ENCODE peak calls at places on chromosomes 13 and 19, in seven cellular contexts. U is HCT116; R is lung; L is RWPE1; G is activated CD8-positive, alpha-beta T cell treated with anti-CD3 and anti-CD28 coated beads for 36 hours; P is cardiac fibroblast; D is WTC11. N is an unnamed sample.

GRCh38 chr13:48094404-48094780 is 512 bp downstream of the MED4 start:
- DNase-seq in U (no peak), R (no peak), L (peak), G (no peak), P (no peak), D (no peak), N (peak)

GRCh38 chr19:19217110-19217509 is 5.4 kb downstream of the NCAN start:
- DNase-seq in U (peak), R (no peak), L (no peak), G (no peak), P (peak), D (no peak), N (no peak)

GRCh38 chr19:55225415-55225958 is 3.1 kb downstream of the TMEM86B start:
- DNase-seq in U (no peak), R (no peak), L (no peak), G (no peak), P (no peak), D (no peak), N (no peak)

GRCh38 chr13:111058796-111059506 is 56.2 kb upstream of the ARHGEF7 start:
- DNase-seq in U (no peak), R (peak), L (no peak), G (no peak), P (no peak), D (no peak), N (no peak)

GRCh38 chr19:35176183-35176570 is 21.6 kb downstream of the FXYD5 start:
- DNase-seq in U (no peak), R (no peak), L (no peak), G (no peak), P (no peak), D (no peak), N (no peak)

GRCh38 chr19:1066748-1067340 is at the start of gene ARHGAP45:
- DNase-seq in U (no peak), R (no peak), L (no peak), G (peak), P (no peak), D (peak), N (peak)

GRCh38 chr19:3358919-3359849 is 7.2 kb upstream of the NFIC start:
- DNase-seq in U (no peak), R (peak), L (no peak), G (peak), P (peak), D (no peak), N (peak)

GRCh38 chr13:33228645-33229445 is 56.7 kb downstream of the STARD13 start:
- DNase-seq in U (peak), R (no peak), L (peak), G (no peak), P (peak), D (no peak), N (peak)

GRCh38 chr13:109595466-109595865 is 190.9 kb downstream of the IRS2 start:
- DNase-seq in U (no peak), R (no peak), L (no peak), G (no peak), P (no peak), D (no peak), N (no peak)

GRCh38 chr19:5046339-5047039 is 77.6 kb downstream of the KDM4B start:
- DNase-seq in U (no peak), R (peak), L (peak), G (no peak), P (no peak), D (no peak), N (no peak)

GRCh38 chr19:35106898-35107540 is 8.6 kb upstream of the FXYD3 start:
- DNase-seq in U (no peak), R (no peak), L (no peak), G (no peak), P (no peak), D (no peak), N (no peak)

GRCh38 chr19:29965529-29965928 is 23.5 kb downstream of the URI1 start:
- DNase-seq in U (no peak), R (no peak), L (peak), G (no peak), P (no peak), D (no peak), N (no peak)

GRCh38 chr13:27635256-27635655 is 13.6 kb downstream of the POLR1D start:
- DNase-seq in U (no peak), R (no peak), L (no peak), G (no peak), P (no peak), D (no peak), N (no peak)

GRCh38 chr19:12137541-12137940 is 2.6 kb downstream of the ZNF20 start:
- DNase-seq in U (no peak), R (no peak), L (no peak), G (peak), P (no peak), D (peak), N (no peak)

GRCh38 chr13:107209811-107210210 is 641.9 kb upstream of the ARGLU1 start:
- DNase-seq in U (no peak), R (no peak), L (no peak), G (no peak), P (peak), D (no peak), N (no peak)

GRCh38 chr19:3073159-3073563 is 10.9 kb upstream of the TLE5 start:
- DNase-seq in U (peak), R (no peak), L (peak), G (no peak), P (peak), D (no peak), N (no peak)

GRCh38 chr19:4172861-4173473 is 9.4 kb downstream of the SIRT6 start:
- DNase-seq in U (no peak), R (peak), L (peak), G (peak), P (peak), D (peak), N (peak)

GRCh38 chr19:15421726-15422260 is 3.0 kb upstream of the AKAP8L start:
- DNase-seq in U (no peak), R (peak), L (no peak), G (no peak), P (no peak), D (no peak), N (no peak)

GRCh38 chr19:10643968-10644290 is 10.2 kb upstream of the ILF3 start:
- DNase-seq in U (no peak), R (no peak), L (no peak), G (no peak), P (no peak), D (no peak), N (no peak)

GRCh38 chr19:10644351-10645007 is 9.7 kb upstream of the ILF3 start:
- DNase-seq in U (peak), R (peak), L (peak), G (peak), P (peak), D (peak), N (peak)

GRCh38 chr19:10651821-10652220 is 2.3 kb upstream of the ILF3 start:
- DNase-seq in U (no peak), R (no peak), L (no peak), G (no peak), P (no peak), D (no peak), N (no peak)

GRCh38 chr19:10646781-10647180 is 7.4 kb upstream of the ILF3 start:
- DNase-seq in U (no peak), R (no peak), L (no peak), G (no peak), P (no peak), D (no peak), N (no peak)

DNA sequence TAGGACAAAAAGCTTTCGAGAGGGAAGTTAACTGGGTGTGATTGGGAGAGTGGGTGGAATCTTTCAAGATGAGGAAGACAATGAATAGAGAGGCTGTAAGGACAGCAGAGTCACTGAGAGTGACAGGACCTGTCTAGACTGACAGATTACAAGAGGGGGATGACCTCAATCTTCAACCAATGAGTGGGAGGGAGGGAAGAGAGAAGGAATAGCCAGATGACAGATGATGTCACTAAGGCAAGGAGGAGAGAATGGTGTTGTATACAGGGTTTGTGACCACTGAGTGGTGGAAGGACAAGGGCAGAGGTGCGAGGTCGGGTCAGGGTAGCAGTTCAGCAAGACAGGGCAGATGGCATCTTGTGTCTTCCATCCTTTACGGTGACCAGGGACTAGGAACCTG is 5.8 kb upstream of the ILF3 start:
- DNase-seq in U (no peak), R (no peak), L (no peak), G (no peak), P (no peak), D (no peak), N (no peak)
- TF ChIP-seq CTCF in U (no peak), R (no peak), L (no peak), G (no peak), P (no peak), D (no peak), N (no peak)

DNA sequence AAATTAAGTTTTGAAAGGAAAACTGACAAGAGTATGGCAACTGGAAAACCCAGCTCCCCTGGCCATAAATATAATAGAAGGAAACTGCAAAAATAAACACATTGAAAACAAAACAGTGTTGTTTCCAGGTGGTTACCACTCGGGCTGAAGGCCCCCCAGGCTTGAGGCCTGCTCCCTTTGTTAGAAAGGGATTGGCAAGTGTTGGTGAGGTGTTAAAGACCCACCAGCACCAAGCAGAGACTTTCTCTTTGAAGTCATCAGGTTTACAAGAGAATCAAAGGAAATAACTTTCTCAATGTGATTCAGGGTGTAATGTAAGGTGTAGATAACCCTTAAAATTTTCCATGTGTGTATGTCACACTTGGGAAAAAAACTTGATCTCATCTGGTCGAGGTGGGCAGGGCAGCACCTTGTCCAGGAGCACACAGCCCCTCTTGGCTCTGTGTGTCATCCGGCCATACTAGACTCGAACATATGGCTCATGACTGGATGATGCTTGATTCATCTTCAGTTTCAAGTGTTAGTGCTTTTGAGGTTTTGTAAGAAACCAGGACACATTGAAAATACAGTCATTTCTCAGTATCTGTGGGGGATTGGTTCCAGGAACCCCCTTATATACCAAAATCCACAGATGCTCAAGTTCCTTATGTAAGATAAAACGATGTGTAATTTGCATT is 7.8 kb downstream of the ACTN4 start:
- DNase-seq in U (no peak), R (no peak), L (no peak), G (peak), P (no peak), D (no peak), N (peak)
- TF ChIP-seq CTCF in U (no peak), R (no peak), L (no peak), G (no peak), P (no peak), D (no peak), N (no peak)

GRCh38 chr19:46616631-46617322 is 8.1 kb downstream of the PTGIR start:
- DNase-seq in U (peak), R (no peak), L (peak), G (peak), P (peak), D (peak), N (peak)
- TF ChIP-seq CTCF in U (peak), R (no peak), L (peak), G (peak), P (peak), D (no peak), N (peak)

GRCh38 chr13:104993708-104994107 is 1541.8 kb downstream of the EFNB2 start:
- DNase-seq in U (no peak), R (no peak), L (no peak), G (no peak), P (no peak), D (no peak), N (no peak)
- TF ChIP-seq CTCF in U (peak), R (no peak), L (no peak), G (no peak), P (no peak), D (no peak), N (no peak)

DNA sequence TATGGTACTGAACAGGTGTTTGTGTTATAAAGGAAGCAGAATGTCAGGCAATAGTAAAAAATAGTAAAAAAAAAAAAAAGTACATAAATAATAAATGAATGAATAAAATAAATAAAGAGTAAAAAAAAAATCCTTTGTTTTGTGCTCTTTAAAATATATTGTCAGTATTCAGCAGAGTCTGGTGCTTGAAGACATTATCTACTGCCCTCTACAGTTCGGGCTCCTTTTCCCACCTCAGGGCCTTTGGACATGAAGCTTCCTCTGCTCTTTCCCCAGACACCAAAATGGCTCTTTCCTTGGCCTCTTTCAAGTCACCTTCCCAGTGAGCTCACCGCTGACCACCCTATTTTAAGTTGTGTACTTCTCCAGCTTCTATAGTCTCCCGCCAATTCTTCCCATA is 137.5 kb downstream of the TNFRSF19 start:
- DNase-seq in U (peak), R (no peak), L (no peak), G (peak), P (peak), D (no peak), N (no peak)
- TF ChIP-seq CTCF in U (peak), R (no peak), L (no peak), G (no peak), P (peak), D (no peak), N (peak)

GRCh38 chr13:90872491-90873025 is 474.9 kb upstream of the MIR17HG start:
- DNase-seq in U (no peak), R (no peak), L (no peak), G (no peak), P (no peak), D (no peak), N (no peak)

GRCh38 chr13:90869580-90869979 is 477.9 kb upstream of the MIR17HG start:
- DNase-seq in U (no peak), R (no peak), L (no peak), G (no peak), P (no peak), D (no peak), N (no peak)

GRCh38 chr13:90868321-90868920 is 479.1 kb upstream of the MIR17HG start:
- DNase-seq in U (peak), R (no peak), L (peak), G (peak), P (peak), D (no peak), N (peak)

DNA sequence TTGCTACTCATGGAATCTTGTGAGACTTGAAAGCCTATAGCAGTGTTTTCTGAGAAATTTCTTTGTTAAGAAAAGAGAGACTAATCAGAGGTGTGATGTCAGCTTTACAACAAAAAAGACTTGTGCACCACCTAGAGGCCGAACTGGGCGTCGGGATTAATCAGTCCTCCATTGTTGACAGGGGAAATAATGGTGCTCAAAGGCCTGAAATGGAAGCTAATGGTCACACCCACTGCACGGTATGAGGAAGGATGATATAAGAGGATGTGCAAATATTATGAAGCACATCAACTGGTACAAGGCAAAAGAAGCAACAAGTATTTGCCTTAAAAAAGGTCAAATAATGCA is 480.2 kb upstream of the MIR17HG start:
- DNase-seq in U (peak), R (peak), L (peak), G (peak), P (peak), D (peak), N (peak)
- TF ChIP-seq CTCF in U (peak), R (peak), L (peak), G (peak), P (peak), D (peak), N (peak)

GRCh38 chr13:99087130-99087953 is 109.5 kb upstream of the DOCK9 start:
- DNase-seq in U (peak), R (peak), L (peak), G (peak), P (peak), D (peak), N (peak)
- TF ChIP-seq CTCF in U (no peak), R (no peak), L (no peak), G (peak), P (peak), D (no peak), N (no peak)

DNA sequence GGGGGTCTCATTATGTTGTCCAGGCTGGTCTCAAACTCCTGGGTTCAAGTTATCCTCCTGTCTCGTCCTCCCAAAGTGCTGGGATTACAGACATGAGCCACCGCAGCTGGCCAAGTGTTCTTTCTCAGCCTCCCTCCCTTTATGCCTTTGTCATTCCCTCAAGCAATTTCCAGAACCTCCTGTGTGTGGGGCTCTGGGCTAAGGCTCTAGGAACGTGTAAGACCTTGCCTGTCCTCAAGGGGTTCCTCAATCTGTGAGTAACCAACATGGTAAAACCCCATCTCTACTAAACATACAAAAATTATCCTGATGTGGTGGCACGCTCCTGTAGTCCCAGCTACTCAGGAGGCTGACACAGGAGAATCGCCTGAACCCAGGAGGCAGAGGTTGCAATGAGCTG is 15.5 kb upstream of the SPACA4 start:
- DNase-seq in U (no peak), R (no peak), L (no peak), G (no peak), P (peak), D (no peak), N (no peak)
- TF ChIP-seq CTCF in U (peak), R (no peak), L (no peak), G (no peak), P (no peak), D (no peak), N (no peak)

N was measured in GM13977.